ENCODE peak calls at places on chromosomes 6 and 20, in four cellular contexts. One of them, this sample, is unnamed.

GRCh38 chr6:157455731-157456523 is 74.9 kb downstream of the ZDHHC14 start:
- DNase-seq in mammary epithelial cell: no peak
- DNase-seq in activated CD8-positive, alpha-beta memory T cell treated with anti-CD3 and anti-CD28 coated beads for 4 hours: no peak
- DNase-seq in activated T-helper 1 cell treated with anti-CD3 and anti-CD28 coated beads, Interleukin-2, amount 50 U/mL, for 16 hours: no peak
- DNase-seq in this sample: no peak

GRCh38 chr20:25177890-25178321 is 17.6 kb upstream of the ENTPD6 start:
- DNase-seq in mammary epithelial cell: peak
- DNase-seq in activated CD8-positive, alpha-beta memory T cell treated with anti-CD3 and anti-CD28 coated beads for 4 hours: no peak
- DNase-seq in activated T-helper 1 cell treated with anti-CD3 and anti-CD28 coated beads, Interleukin-2, amount 50 U/mL, for 16 hours: no peak
- DNase-seq in this sample: no peak

GRCh38 chr20:62733891-62734290 is 25.3 kb downstream of the NTSR1 start:
- DNase-seq in mammary epithelial cell: no peak
- DNase-seq in activated CD8-positive, alpha-beta memory T cell treated with anti-CD3 and anti-CD28 coated beads for 4 hours: no peak
- DNase-seq in activated T-helper 1 cell treated with anti-CD3 and anti-CD28 coated beads, Interleukin-2, amount 50 U/mL, for 16 hours: no peak
- DNase-seq in this sample: no peak

GRCh38 chr20:41748051-41748450 is 129.9 kb upstream of the CHD6 start:
- DNase-seq in mammary epithelial cell: no peak
- DNase-seq in activated CD8-positive, alpha-beta memory T cell treated with anti-CD3 and anti-CD28 coated beads for 4 hours: no peak
- DNase-seq in activated T-helper 1 cell treated with anti-CD3 and anti-CD28 coated beads, Interleukin-2, amount 50 U/mL, for 16 hours: no peak
- DNase-seq in this sample: no peak

GRCh38 chr6:48560408-48560807 is 449.4 kb upstream of the PTCHD4 start:
- DNase-seq in mammary epithelial cell: peak
- DNase-seq in activated CD8-positive, alpha-beta memory T cell treated with anti-CD3 and anti-CD28 coated beads for 4 hours: no peak
- DNase-seq in activated T-helper 1 cell treated with anti-CD3 and anti-CD28 coated beads, Interleukin-2, amount 50 U/mL, for 16 hours: no peak
- DNase-seq in this sample: no peak

GRCh38 chr6:90411292-90411781 is 114.7 kb upstream of the BACH2 start:
- DNase-seq in mammary epithelial cell: peak
- DNase-seq in activated CD8-positive, alpha-beta memory T cell treated with anti-CD3 and anti-CD28 coated beads for 4 hours: peak
- DNase-seq in activated T-helper 1 cell treated with anti-CD3 and anti-CD28 coated beads, Interleukin-2, amount 50 U/mL, for 16 hours: peak
- DNase-seq in this sample: no peak

GRCh38 chr6:36757206-36757605 is 59.6 kb downstream of the RAB44 start:
- DNase-seq in mammary epithelial cell: no peak
- DNase-seq in activated CD8-positive, alpha-beta memory T cell treated with anti-CD3 and anti-CD28 coated beads for 4 hours: no peak
- DNase-seq in activated T-helper 1 cell treated with anti-CD3 and anti-CD28 coated beads, Interleukin-2, amount 50 U/mL, for 16 hours: no peak
- DNase-seq in this sample: peak

GRCh38 chr6:150683320-150683719 is 83.6 kb downstream of the PLEKHG1 start:
- DNase-seq in mammary epithelial cell: no peak
- DNase-seq in activated CD8-positive, alpha-beta memory T cell treated with anti-CD3 and anti-CD28 coated beads for 4 hours: no peak
- DNase-seq in activated T-helper 1 cell treated with anti-CD3 and anti-CD28 coated beads, Interleukin-2, amount 50 U/mL, for 16 hours: no peak
- DNase-seq in this sample: no peak

GRCh38 chr20:33229843-33230242 is 6.0 kb upstream of the BPIFA1 start:
- DNase-seq in mammary epithelial cell: no peak
- DNase-seq in activated CD8-positive, alpha-beta memory T cell treated with anti-CD3 and anti-CD28 coated beads for 4 hours: no peak
- DNase-seq in activated T-helper 1 cell treated with anti-CD3 and anti-CD28 coated beads, Interleukin-2, amount 50 U/mL, for 16 hours: no peak
- DNase-seq in this sample: no peak

GRCh38 chr6:68777956-68778355 is 142.9 kb downstream of the ADGRB3 start:
- DNase-seq in mammary epithelial cell: no peak
- DNase-seq in activated CD8-positive, alpha-beta memory T cell treated with anti-CD3 and anti-CD28 coated beads for 4 hours: no peak
- DNase-seq in activated T-helper 1 cell treated with anti-CD3 and anti-CD28 coated beads, Interleukin-2, amount 50 U/mL, for 16 hours: no peak
- DNase-seq in this sample: no peak

GRCh38 chr20:24163501-24163900 is 174.9 kb upstream of the GGTLC1 start:
- DNase-seq in mammary epithelial cell: peak
- DNase-seq in activated CD8-positive, alpha-beta memory T cell treated with anti-CD3 and anti-CD28 coated beads for 4 hours: no peak
- DNase-seq in activated T-helper 1 cell treated with anti-CD3 and anti-CD28 coated beads, Interleukin-2, amount 50 U/mL, for 16 hours: no peak
- DNase-seq in this sample: no peak

GRCh38 chr6:137089305-137089704 is 44.5 kb upstream of the IL20RA start:
- DNase-seq in mammary epithelial cell: no peak
- DNase-seq in activated CD8-positive, alpha-beta memory T cell treated with anti-CD3 and anti-CD28 coated beads for 4 hours: no peak
- DNase-seq in activated T-helper 1 cell treated with anti-CD3 and anti-CD28 coated beads, Interleukin-2, amount 50 U/mL, for 16 hours: no peak
- DNase-seq in this sample: no peak

GRCh38 chr6:10756085-10756484 is 8.5 kb downstream of the TMEM14B start:
- DNase-seq in mammary epithelial cell: no peak
- DNase-seq in activated CD8-positive, alpha-beta memory T cell treated with anti-CD3 and anti-CD28 coated beads for 4 hours: no peak
- DNase-seq in activated T-helper 1 cell treated with anti-CD3 and anti-CD28 coated beads, Interleukin-2, amount 50 U/mL, for 16 hours: no peak
- DNase-seq in this sample: no peak

GRCh38 chr6:26660096-26660425 is 515 bp upstream of the ZNF322 start:
- DNase-seq in mammary epithelial cell: no peak
- DNase-seq in activated CD8-positive, alpha-beta memory T cell treated with anti-CD3 and anti-CD28 coated beads for 4 hours: no peak
- DNase-seq in activated T-helper 1 cell treated with anti-CD3 and anti-CD28 coated beads, Interleukin-2, amount 50 U/mL, for 16 hours: no peak
- DNase-seq in this sample: no peak

GRCh38 chr20:59720013-59720412 is 115.7 kb downstream of the PHACTR3 start:
- DNase-seq in mammary epithelial cell: no peak
- DNase-seq in activated CD8-positive, alpha-beta memory T cell treated with anti-CD3 and anti-CD28 coated beads for 4 hours: no peak
- DNase-seq in activated T-helper 1 cell treated with anti-CD3 and anti-CD28 coated beads, Interleukin-2, amount 50 U/mL, for 16 hours: no peak
- DNase-seq in this sample: no peak

GRCh38 chr20:33656010-33656782 is 5.9 kb upstream of the C20orf144 start:
- DNase-seq in mammary epithelial cell: no peak
- DNase-seq in activated CD8-positive, alpha-beta memory T cell treated with anti-CD3 and anti-CD28 coated beads for 4 hours: no peak
- DNase-seq in activated T-helper 1 cell treated with anti-CD3 and anti-CD28 coated beads, Interleukin-2, amount 50 U/mL, for 16 hours: no peak
- DNase-seq in this sample: no peak

GRCh38 chr6:44800171-44800671 is 412.7 kb downstream of the CDC5L start:
- DNase-seq in mammary epithelial cell: peak
- DNase-seq in activated CD8-positive, alpha-beta memory T cell treated with anti-CD3 and anti-CD28 coated beads for 4 hours: no peak
- DNase-seq in activated T-helper 1 cell treated with anti-CD3 and anti-CD28 coated beads, Interleukin-2, amount 50 U/mL, for 16 hours: no peak
- DNase-seq in this sample: no peak

GRCh38 chr6:47854996-47855395 is 73.2 kb downstream of the OPN5 start:
- DNase-seq in mammary epithelial cell: peak
- DNase-seq in activated CD8-positive, alpha-beta memory T cell treated with anti-CD3 and anti-CD28 coated beads for 4 hours: no peak
- DNase-seq in activated T-helper 1 cell treated with anti-CD3 and anti-CD28 coated beads, Interleukin-2, amount 50 U/mL, for 16 hours: no peak
- DNase-seq in this sample: no peak

GRCh38 chr6:167761794-167762258 is 64.9 kb upstream of the AFDN start:
- DNase-seq in mammary epithelial cell: no peak
- DNase-seq in activated CD8-positive, alpha-beta memory T cell treated with anti-CD3 and anti-CD28 coated beads for 4 hours: no peak
- DNase-seq in activated T-helper 1 cell treated with anti-CD3 and anti-CD28 coated beads, Interleukin-2, amount 50 U/mL, for 16 hours: no peak
- DNase-seq in this sample: no peak

GRCh38 chr6:115896538-115897129 is 164.1 kb downstream of the FRK start:
- DNase-seq in mammary epithelial cell: peak
- DNase-seq in activated CD8-positive, alpha-beta memory T cell treated with anti-CD3 and anti-CD28 coated beads for 4 hours: no peak
- DNase-seq in activated T-helper 1 cell treated with anti-CD3 and anti-CD28 coated beads, Interleukin-2, amount 50 U/mL, for 16 hours: no peak
- DNase-seq in this sample: no peak

GRCh38 chr6:109296305-109296915 is 85.9 kb downstream of the CD164 start:
- DNase-seq in mammary epithelial cell: no peak
- DNase-seq in activated CD8-positive, alpha-beta memory T cell treated with anti-CD3 and anti-CD28 coated beads for 4 hours: no peak
- DNase-seq in activated T-helper 1 cell treated with anti-CD3 and anti-CD28 coated beads, Interleukin-2, amount 50 U/mL, for 16 hours: no peak
- DNase-seq in this sample: no peak

GRCh38 chr6:118630928-118631327 is 20.5 kb downstream of the CEP85L start:
- DNase-seq in mammary epithelial cell: no peak
- DNase-seq in activated CD8-positive, alpha-beta memory T cell treated with anti-CD3 and anti-CD28 coated beads for 4 hours: no peak
- DNase-seq in activated T-helper 1 cell treated with anti-CD3 and anti-CD28 coated beads, Interleukin-2, amount 50 U/mL, for 16 hours: no peak
- DNase-seq in this sample: no peak

GRCh38 chr6:157380458-157380778 is 572 bp upstream of the ZDHHC14 start:
- DNase-seq in mammary epithelial cell: no peak
- DNase-seq in activated CD8-positive, alpha-beta memory T cell treated with anti-CD3 and anti-CD28 coated beads for 4 hours: no peak
- DNase-seq in activated T-helper 1 cell treated with anti-CD3 and anti-CD28 coated beads, Interleukin-2, amount 50 U/mL, for 16 hours: no peak
- DNase-seq in this sample: no peak

GRCh38 chr6:14759976-14760672 is 485.7 kb upstream of the JARID2 start:
- DNase-seq in mammary epithelial cell: no peak
- DNase-seq in activated CD8-positive, alpha-beta memory T cell treated with anti-CD3 and anti-CD28 coated beads for 4 hours: no peak
- DNase-seq in activated T-helper 1 cell treated with anti-CD3 and anti-CD28 coated beads, Interleukin-2, amount 50 U/mL, for 16 hours: no peak
- DNase-seq in this sample: no peak

GRCh38 chr20:37331060-37331857 is 14.7 kb upstream of the SRC start:
- DNase-seq in mammary epithelial cell: no peak
- DNase-seq in activated CD8-positive, alpha-beta memory T cell treated with anti-CD3 and anti-CD28 coated beads for 4 hours: no peak
- DNase-seq in activated T-helper 1 cell treated with anti-CD3 and anti-CD28 coated beads, Interleukin-2, amount 50 U/mL, for 16 hours: no peak
- DNase-seq in this sample: no peak

GRCh38 chr6:169363590-169363989 is 109.9 kb upstream of the THBS2 start:
- DNase-seq in mammary epithelial cell: no peak
- DNase-seq in activated CD8-positive, alpha-beta memory T cell treated with anti-CD3 and anti-CD28 coated beads for 4 hours: no peak
- DNase-seq in activated T-helper 1 cell treated with anti-CD3 and anti-CD28 coated beads, Interleukin-2, amount 50 U/mL, for 16 hours: no peak
- DNase-seq in this sample: no peak

GRCh38 chr20:64091340-64091739 is 7.1 kb upstream of the LKAAEAR1 start:
- DNase-seq in mammary epithelial cell: no peak
- DNase-seq in activated CD8-positive, alpha-beta memory T cell treated with anti-CD3 and anti-CD28 coated beads for 4 hours: no peak
- DNase-seq in activated T-helper 1 cell treated with anti-CD3 and anti-CD28 coated beads, Interleukin-2, amount 50 U/mL, for 16 hours: no peak
- DNase-seq in this sample: no peak

GRCh38 chr20:39312107-39312506 is 350.0 kb downstream of the DHX35 start:
- DNase-seq in mammary epithelial cell: no peak
- DNase-seq in activated CD8-positive, alpha-beta memory T cell treated with anti-CD3 and anti-CD28 coated beads for 4 hours: no peak
- DNase-seq in activated T-helper 1 cell treated with anti-CD3 and anti-CD28 coated beads, Interleukin-2, amount 50 U/mL, for 16 hours: no peak
- DNase-seq in this sample: no peak

GRCh38 chr6:82040405-82041221 is 206.9 kb downstream of the IBTK start:
- DNase-seq in mammary epithelial cell: peak
- DNase-seq in activated CD8-positive, alpha-beta memory T cell treated with anti-CD3 and anti-CD28 coated beads for 4 hours: no peak
- DNase-seq in activated T-helper 1 cell treated with anti-CD3 and anti-CD28 coated beads, Interleukin-2, amount 50 U/mL, for 16 hours: no peak
- DNase-seq in this sample: no peak

GRCh38 chr6:19851273-19852089 is 14.3 kb downstream of the ID4 start:
- DNase-seq in mammary epithelial cell: peak
- DNase-seq in activated CD8-positive, alpha-beta memory T cell treated with anti-CD3 and anti-CD28 coated beads for 4 hours: no peak
- DNase-seq in activated T-helper 1 cell treated with anti-CD3 and anti-CD28 coated beads, Interleukin-2, amount 50 U/mL, for 16 hours: no peak
- DNase-seq in this sample: no peak

GRCh38 chr6:169724554-169725269 is 412 bp upstream of the PHF10 start:
- DNase-seq in mammary epithelial cell: no peak
- DNase-seq in activated CD8-positive, alpha-beta memory T cell treated with anti-CD3 and anti-CD28 coated beads for 4 hours: peak
- DNase-seq in activated T-helper 1 cell treated with anti-CD3 and anti-CD28 coated beads, Interleukin-2, amount 50 U/mL, for 16 hours: peak
- DNase-seq in this sample: peak

GRCh38 chr20:33893314-33893713 is 82.2 kb downstream of the CHMP4B start:
- DNase-seq in mammary epithelial cell: peak
- DNase-seq in activated CD8-positive, alpha-beta memory T cell treated with anti-CD3 and anti-CD28 coated beads for 4 hours: no peak
- DNase-seq in activated T-helper 1 cell treated with anti-CD3 and anti-CD28 coated beads, Interleukin-2, amount 50 U/mL, for 16 hours: no peak
- DNase-seq in this sample: no peak

GRCh38 chr20:38842558-38842981 is 37.1 kb downstream of the PPP1R16B start:
- DNase-seq in mammary epithelial cell: no peak
- DNase-seq in activated CD8-positive, alpha-beta memory T cell treated with anti-CD3 and anti-CD28 coated beads for 4 hours: peak
- DNase-seq in activated T-helper 1 cell treated with anti-CD3 and anti-CD28 coated beads, Interleukin-2, amount 50 U/mL, for 16 hours: no peak
- DNase-seq in this sample: no peak

GRCh38 chr6:136969930-136970329 is 47.8 kb downstream of the SLC35D3 start:
- DNase-seq in mammary epithelial cell: peak
- DNase-seq in activated CD8-positive, alpha-beta memory T cell treated with anti-CD3 and anti-CD28 coated beads for 4 hours: no peak
- DNase-seq in activated T-helper 1 cell treated with anti-CD3 and anti-CD28 coated beads, Interleukin-2, amount 50 U/mL, for 16 hours: no peak
- DNase-seq in this sample: no peak